ENCODE peak calls at places on chromosomes 4 and X, in six cellular contexts. G, D, H, W, K and X are unnamed samples.
A peak's percentile ranks its signal among the peaks of the same experiment; 100 is the strongest.

GRCh38 chrX:15447985-15448639 is 45.0 kb downstream of the PIR start:
- DNase-seq in G (no peak), D (no peak), H (no peak), W (no peak), K (no peak), X (no peak)

GRCh38 chr4:54065282-54066087 is 1.1 kb upstream of the CHIC2 start:
- DNase-seq in G (no peak), D (no peak), H (no peak), W (no peak), K (peak; percentile 1), X (no peak)

GRCh38 chr4:54085284-54085683 is 14.7 kb upstream of the GSX2 start:
- DNase-seq in G (no peak), D (no peak), H (no peak), W (peak; percentile 56), K (peak; percentile 63), X (no peak)

GRCh38 chrX:150536455-150537116 is 31.8 kb upstream of the MTM1 start:
- DNase-seq in G (no peak), D (no peak), H (no peak), W (no peak), K (peak; percentile 2), X (no peak)

GRCh38 chr4:9859774-9860173 is 78.3 kb downstream of the DRD5 start:
- DNase-seq in G (no peak), D (no peak), H (no peak), W (no peak), K (no peak), X (no peak)

GRCh38 chr4:81776794-81777193 is 305.1 kb upstream of the RASGEF1B start:
- DNase-seq in G (no peak), D (no peak), H (no peak), W (no peak), K (no peak), X (no peak)

GRCh38 chrX:75155454-75155829 is 641 bp downstream of the ABCB7 start:
- DNase-seq in G (no peak), D (no peak), H (no peak), W (no peak), K (peak; percentile 2), X (no peak)

GRCh38 chrX:29281078-29281742 is 694.0 kb downstream of the IL1RAPL1 start:
- DNase-seq in G (no peak), D (no peak), H (no peak), W (no peak), K (no peak), X (no peak)

GRCh38 chrX:40420899-40421729 is 159.7 kb upstream of the ATP6AP2 start:
- DNase-seq in G (no peak), D (no peak), H (no peak), W (peak; percentile 45), K (peak; percentile 66), X (no peak)

GRCh38 chrX:45714864-45715263 is 514.2 kb upstream of the DIPK2B start:
- DNase-seq in G (no peak), D (no peak), H (no peak), W (no peak), K (peak; percentile 26), X (peak; percentile 21)

GRCh38 chr4:73945140-73945539 is 36.7 kb downstream of the PF4 start:
- DNase-seq in G (no peak), D (no peak), H (no peak), W (no peak), K (no peak), X (no peak)

GRCh38 chr4:1405249-1405635 is 1.0 kb downstream of the NKX1-1 start:
- DNase-seq in G (no peak), D (no peak), H (no peak), W (no peak), K (no peak), X (no peak)

GRCh38 chrX:41481264-41482109 is 34.3 kb downstream of the NYX start:
- DNase-seq in G (no peak), D (peak; percentile 4), H (no peak), W (peak; percentile 18), K (peak; percentile 63), X (peak; percentile 6)

GRCh38 chr4:51843309-51844156 is 580 bp downstream of the DCUN1D4 start:
- DNase-seq in G (peak; percentile 68), D (peak; percentile 65), H (peak; percentile 35), W (peak; percentile 70), K (peak; percentile 50), X (peak; percentile 64)